ENCODE peak calls at places on chromosomes 13 and 19, in seven cellular contexts. One of them, this sample, is unnamed.

GRCh38 chr19:6767357-6768235 is at the start of gene SH2D3A:
- DNase-seq in cardiac fibroblast: peak
- DNase-seq in astrocyte of the spinal cord: no peak
- DNase-seq in RWPE1: peak
- DNase-seq in LoVo: peak
- DNase-seq in naive thymus-derived CD8-positive, alpha-beta T cell: peak
- DNase-seq in activated CD4-positive, CD25-positive, alpha-beta regulatory T cell: peak
- DNase-seq in this sample: peak

GRCh38 chr13:99361197-99361596 is 54.0 kb upstream of the GPR183 start:
- DNase-seq in activated CD4-positive, CD25-positive, alpha-beta regulatory T cell: no peak
- DNase-seq in RWPE1: no peak
- DNase-seq in cardiac fibroblast: no peak
- DNase-seq in astrocyte of the spinal cord: peak
- DNase-seq in naive thymus-derived CD8-positive, alpha-beta T cell: no peak
- DNase-seq in LoVo: no peak
- DNase-seq in this sample: no peak

GRCh38 chr19:9793051-9793591 is 24.6 kb upstream of the ZNF846 start:
- DNase-seq in activated CD4-positive, CD25-positive, alpha-beta regulatory T cell: peak
- DNase-seq in LoVo: no peak
- DNase-seq in RWPE1: no peak
- DNase-seq in naive thymus-derived CD8-positive, alpha-beta T cell: peak
- DNase-seq in cardiac fibroblast: peak
- DNase-seq in astrocyte of the spinal cord: peak
- DNase-seq in this sample: no peak

GRCh38 chr13:27834095-27834494 is 41.8 kb downstream of the GSX1 start:
- DNase-seq in astrocyte of the spinal cord: no peak
- DNase-seq in naive thymus-derived CD8-positive, alpha-beta T cell: no peak
- DNase-seq in cardiac fibroblast: no peak
- DNase-seq in LoVo: no peak
- DNase-seq in RWPE1: no peak
- DNase-seq in activated CD4-positive, CD25-positive, alpha-beta regulatory T cell: no peak
- DNase-seq in this sample: no peak

GRCh38 chr13:66849706-66850105 is 380.4 kb downstream of the PCDH9 start:
- DNase-seq in RWPE1: no peak
- DNase-seq in LoVo: no peak
- DNase-seq in activated CD4-positive, CD25-positive, alpha-beta regulatory T cell: no peak
- DNase-seq in astrocyte of the spinal cord: no peak
- DNase-seq in naive thymus-derived CD8-positive, alpha-beta T cell: no peak
- DNase-seq in cardiac fibroblast: no peak
- DNase-seq in this sample: no peak

GRCh38 chr13:35191883-35192282 is 249.8 kb downstream of the NBEA start:
- DNase-seq in LoVo: no peak
- DNase-seq in cardiac fibroblast: no peak
- DNase-seq in naive thymus-derived CD8-positive, alpha-beta T cell: no peak
- DNase-seq in activated CD4-positive, CD25-positive, alpha-beta regulatory T cell: no peak
- DNase-seq in RWPE1: no peak
- DNase-seq in astrocyte of the spinal cord: no peak
- DNase-seq in this sample: no peak

GRCh38 chr19:38655148-38655824 is 7.8 kb downstream of the ACTN4 start:
- DNase-seq in naive thymus-derived CD8-positive, alpha-beta T cell: no peak
- DNase-seq in astrocyte of the spinal cord: no peak
- DNase-seq in LoVo: no peak
- DNase-seq in cardiac fibroblast: peak
- DNase-seq in activated CD4-positive, CD25-positive, alpha-beta regulatory T cell: peak
- DNase-seq in RWPE1: no peak
- DNase-seq in this sample: no peak

GRCh38 chr19:48968179-48968661 is 3.1 kb downstream of the FTL start:
- DNase-seq in cardiac fibroblast: no peak
- DNase-seq in LoVo: no peak
- DNase-seq in astrocyte of the spinal cord: no peak
- DNase-seq in naive thymus-derived CD8-positive, alpha-beta T cell: no peak
- DNase-seq in activated CD4-positive, CD25-positive, alpha-beta regulatory T cell: no peak
- DNase-seq in RWPE1: no peak
- DNase-seq in this sample: no peak

GRCh38 chr19:41866284-41866683 is 6.2 kb downstream of the RPS19 start:
- DNase-seq in astrocyte of the spinal cord: no peak
- DNase-seq in RWPE1: no peak
- DNase-seq in naive thymus-derived CD8-positive, alpha-beta T cell: no peak
- DNase-seq in activated CD4-positive, CD25-positive, alpha-beta regulatory T cell: no peak
- DNase-seq in cardiac fibroblast: no peak
- DNase-seq in LoVo: no peak
- DNase-seq in this sample: no peak

GRCh38 chr13:20188649-20189553 is 3.8 kb downstream of the GJB2 start:
- DNase-seq in RWPE1: no peak
- DNase-seq in naive thymus-derived CD8-positive, alpha-beta T cell: no peak
- DNase-seq in astrocyte of the spinal cord: no peak
- DNase-seq in LoVo: no peak
- DNase-seq in activated CD4-positive, CD25-positive, alpha-beta regulatory T cell: no peak
- DNase-seq in cardiac fibroblast: no peak
- DNase-seq in this sample: no peak

This sample was measured in lung.